ENCODE peak calls at places on chromosomes 6 and 20, in ten cellular contexts. X is bronchial epithelial cell; P is progenitor cell of endocrine pancreas; E is PC-3; G is MCF 10A; D is neural crest cell; Z is GM23338; A is GM12865; R is A549; U is activated CD8-positive, alpha-beta T cell treated with anti-CD3 and anti-CD28 coated beads for 36 hours. M is an unnamed sample.

GRCh38 chr20:43397147-43397546 is 60.5 kb upstream of the SRSF6 start:
- DNase-seq in G (no peak), E (no peak), P (no peak), Z (no peak), A (no peak), U (no peak), R (no peak), D (no peak), X (no peak), M (no peak)

GRCh38 chr6:80196914-80197313 is 90.4 kb downstream of the BCKDHB start:
- DNase-seq in A (no peak), U (no peak), G (no peak), R (no peak), E (no peak), Z (no peak), D (no peak), P (no peak), X (no peak), M (no peak)

GRCh38 chr6:53437557-53438202 is 88.9 kb upstream of the ELOVL5 start:
- DNase-seq in R (peak), U (peak), A (peak), Z (peak), D (peak), P (no peak), E (peak), G (peak), X (peak), M (no peak)

GRCh38 chr20:33649201-33649631 is 12.9 kb upstream of the C20orf144 start:
- DNase-seq in D (no peak), G (no peak), Z (no peak), R (no peak), X (no peak), E (no peak), U (no peak), P (no peak), A (no peak), M (no peak)

GRCh38 chr20:24236204-24236603 is 233.2 kb upstream of the SYNDIG1 start:
- DNase-seq in Z (no peak), R (no peak), A (no peak), E (no peak), U (no peak), P (no peak), D (no peak), G (no peak), X (no peak), M (no peak)

GRCh38 chr20:21511485-21511849 is 2.4 kb downstream of the NKX2-2 start:
- DNase-seq in U (no peak), G (no peak), X (no peak), Z (peak), R (no peak), E (no peak), P (no peak), D (no peak), A (no peak), M (no peak)

GRCh38 chr6:70894001-70894400 is 62.9 kb downstream of the B3GAT2 start:
- DNase-seq in A (no peak), U (no peak), X (no peak), P (no peak), E (no peak), Z (no peak), R (no peak), G (no peak), D (no peak), M (no peak)

GRCh38 chr6:13420269-13420668 is 67.1 kb downstream of the GFOD1 start:
- DNase-seq in X (no peak), P (no peak), A (no peak), E (no peak), U (no peak), D (no peak), Z (no peak), R (no peak), G (no peak), M (no peak)

GRCh38 chr6:94862116-94862515 is 715.2 kb upstream of the MANEA start:
- DNase-seq in P (no peak), E (peak), D (no peak), R (no peak), G (no peak), X (peak), A (no peak), U (no peak), Z (no peak), M (no peak)

GRCh38 chr20:53547664-53548239 is 45.9 kb downstream of the ZNF217 start:
- DNase-seq in G (peak), X (peak), D (peak), R (peak), P (peak), E (peak), A (peak), Z (peak), U (peak), M (no peak)

GRCh38 chr6:90087103-90087833 is 193.0 kb downstream of the GJA10 start:
- DNase-seq in U (no peak), X (peak), D (no peak), Z (no peak), A (no peak), R (no peak), P (no peak), G (peak), E (peak), M (no peak)

GRCh38 chr6:5457983-5458683 is 196.8 kb downstream of the FARS2 start:
- DNase-seq in G (peak), A (no peak), X (peak), R (no peak), E (peak), Z (no peak), D (no peak), U (no peak), P (no peak), M (no peak)

GRCh38 chr20:707711-708110 is 32.1 kb upstream of the SCRT2 start:
- DNase-seq in R (no peak), A (no peak), D (no peak), P (no peak), Z (no peak), X (no peak), G (no peak), U (no peak), E (no peak), M (no peak)

GRCh38 chr20:53598140-53599038 is 4.8 kb upstream of the ZNF217 start:
- DNase-seq in G (no peak), Z (no peak), D (no peak), X (peak), P (no peak), R (no peak), U (peak), A (peak), E (no peak), M (no peak)

GRCh38 chr6:113645576-113645970 is 211.6 kb upstream of the MARCKS start:
- DNase-seq in G (peak), R (no peak), A (peak), D (no peak), X (peak), P (no peak), E (peak), U (no peak), Z (no peak), M (no peak)

GRCh38 chr6:157107571-157107914 is 215.8 kb downstream of the TMEM242 start:
- DNase-seq in D (no peak), A (no peak), P (no peak), E (no peak), G (no peak), X (no peak), Z (no peak), U (no peak), R (no peak), M (no peak)

GRCh38 chr6:10740061-10740460 is 7.5 kb upstream of the TMEM14B start:
- DNase-seq in U (no peak), D (no peak), E (no peak), Z (no peak), G (no peak), A (no peak), R (no peak), X (no peak), P (no peak), M (no peak)

GRCh38 chr6:164414695-164415094 is 894.7 kb downstream of the C6orf118 start:
- DNase-seq in P (no peak), X (no peak), D (no peak), A (no peak), R (no peak), E (no peak), G (no peak), U (no peak), Z (no peak), M (no peak)

GRCh38 chr6:164412566-164412965 is 896.8 kb downstream of the C6orf118 start:
- DNase-seq in U (no peak), X (no peak), A (no peak), R (no peak), D (no peak), E (no peak), Z (no peak), P (no peak), G (no peak), M (no peak)

GRCh38 chr6:164419099-164419498 is 890.3 kb downstream of the C6orf118 start:
- DNase-seq in X (no peak), G (no peak), Z (no peak), D (no peak), R (no peak), E (peak), A (no peak), U (no peak), P (no peak), M (no peak)

GRCh38 chr6:164415832-164416563 is 893.4 kb downstream of the C6orf118 start:
- DNase-seq in G (no peak), P (no peak), E (no peak), Z (no peak), U (no peak), A (no peak), X (no peak), R (no peak), D (no peak), M (no peak)

DNA sequence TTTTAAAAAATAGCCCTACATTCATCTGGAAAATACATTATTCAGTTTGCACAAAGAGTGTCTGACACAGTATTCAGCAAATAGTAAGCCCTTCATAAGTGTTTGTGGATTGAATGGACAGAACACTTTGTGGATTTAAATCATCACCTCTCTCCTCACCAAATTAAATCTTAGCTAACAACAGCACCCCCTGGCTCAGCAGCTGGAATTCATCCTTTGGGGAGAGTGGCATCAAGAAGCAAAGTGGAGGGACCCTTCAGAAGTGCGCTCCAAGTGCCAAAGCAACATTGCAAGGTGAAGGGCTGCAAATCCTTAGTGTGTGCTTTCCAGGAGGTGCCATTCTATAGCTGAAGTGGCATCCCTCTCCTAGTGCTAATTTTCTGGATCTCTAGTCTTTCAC is 891.9 kb downstream of the C6orf118 start:
- DNase-seq in R (no peak), X (no peak), Z (peak), U (no peak), G (no peak), P (no peak), E (no peak), A (no peak), D (no peak), M (no peak)
- TF ChIP-seq CTCF in R (no peak), X (no peak), Z (peak), U (no peak), G (no peak), P (no peak), E (no peak), A (no peak), D (no peak), M (peak)

DNA sequence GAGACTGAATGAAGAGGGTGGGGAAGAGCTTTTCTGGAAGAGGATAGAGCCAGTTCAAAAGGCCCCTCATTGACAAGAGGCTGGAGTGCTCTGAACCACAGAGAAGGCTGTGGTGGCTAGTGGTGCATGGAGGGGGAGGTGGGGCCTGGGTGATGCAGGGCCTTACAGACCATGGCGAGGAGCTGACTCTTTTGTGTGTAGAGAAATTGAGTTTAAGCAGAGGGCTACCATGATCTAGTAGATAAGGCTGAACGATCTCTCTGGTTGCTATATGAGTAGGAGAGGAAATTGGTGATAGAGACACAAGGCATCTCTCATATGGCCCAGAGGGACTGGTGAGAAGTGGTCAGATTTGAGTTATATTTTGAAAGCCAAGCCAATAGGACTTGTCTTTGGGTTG is 137.6 kb downstream of the UST start:
- DNase-seq in X (no peak), D (no peak), U (no peak), Z (no peak), P (no peak), E (no peak), A (peak), G (no peak), R (no peak), M (no peak)
- TF ChIP-seq CTCF in X (no peak), D (no peak), U (no peak), Z (no peak), P (no peak), E (no peak), A (no peak), G (no peak), R (no peak), M (no peak)

GRCh38 chr20:4567172-4567571 is 154.5 kb upstream of the PRND start:
- DNase-seq in Z (no peak), D (no peak), G (no peak), X (no peak), R (no peak), A (no peak), E (no peak), U (no peak), P (no peak), M (no peak)

GRCh38 chr20:4571759-4572531 is 149.8 kb upstream of the PRND start:
- DNase-seq in U (no peak), A (no peak), Z (no peak), X (no peak), P (no peak), G (no peak), D (no peak), R (no peak), E (peak), M (no peak)

GRCh38 chr20:4568560-4568959 is 153.1 kb upstream of the PRND start:
- DNase-seq in X (no peak), D (no peak), Z (no peak), A (no peak), P (no peak), G (no peak), R (no peak), E (no peak), U (no peak), M (no peak)

GRCh38 chr20:4569882-4570281 is 151.8 kb upstream of the PRND start:
- DNase-seq in U (no peak), G (no peak), A (no peak), Z (no peak), X (no peak), E (no peak), D (no peak), R (no peak), P (no peak), M (no peak)

GRCh38 chr20:4569092-4569491 is 152.6 kb upstream of the PRND start:
- DNase-seq in U (peak), X (no peak), Z (peak), E (no peak), G (no peak), D (no peak), R (no peak), P (no peak), A (no peak), M (no peak)
- TF ChIP-seq CTCF in U (peak), X (peak), Z (peak), E (peak), G (no peak), D (peak), R (no peak), P (peak), A (peak), M (peak)

GRCh38 chr6:140779991-140780596 is 1352.6 kb upstream of the GJE1 start:
- DNase-seq in X (peak), Z (no peak), U (no peak), D (no peak), P (no peak), E (peak), G (peak), A (no peak), R (no peak), M (no peak)
- TF ChIP-seq CTCF in X (no peak), Z (no peak), U (no peak), D (no peak), P (no peak), E (no peak), G (no peak), A (no peak), R (no peak), M (no peak)

DNA sequence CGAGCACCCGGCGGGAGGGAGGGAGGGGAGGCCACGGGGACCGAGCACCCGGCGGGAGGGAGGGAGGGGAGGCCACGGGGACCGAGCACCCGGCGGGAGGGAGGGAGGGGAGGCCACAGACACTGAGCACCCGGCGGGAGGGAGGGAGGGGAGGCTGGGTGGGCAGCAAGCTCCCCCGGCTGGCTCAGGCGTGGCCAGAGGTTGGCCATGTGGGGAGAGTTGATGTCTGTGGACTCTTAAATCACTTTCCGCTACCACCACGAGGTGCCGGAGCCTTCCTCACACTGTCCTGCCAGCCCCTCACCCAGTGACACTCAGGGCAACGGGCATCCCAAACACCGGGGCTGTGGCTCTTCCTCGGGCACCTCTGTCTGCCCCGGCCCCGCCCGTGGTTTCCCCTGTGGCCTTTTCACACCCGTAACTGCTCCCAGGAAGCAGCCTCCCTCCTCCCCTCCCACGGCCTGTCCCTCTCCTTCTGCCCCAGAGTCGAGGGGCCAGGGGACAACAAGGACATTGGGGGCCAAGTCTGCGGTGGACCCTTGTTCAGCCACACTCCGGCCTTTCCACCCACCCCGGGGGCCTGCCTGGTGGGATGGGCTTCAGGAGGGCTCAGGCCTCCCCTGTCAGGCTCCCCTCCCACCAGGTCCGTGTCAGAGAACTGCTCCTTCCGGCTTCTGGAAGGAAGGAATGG is 54.4 kb upstream of the CHRNA4 start:
- DNase-seq in U (no peak), E (no peak), P (no peak), A (no peak), R (no peak), G (no peak), D (no peak), X (no peak), Z (no peak), M (no peak)
- TF ChIP-seq CTCF in U (no peak), E (no peak), P (no peak), A (no peak), R (no peak), G (no peak), D (no peak), X (no peak), Z (no peak), M (no peak)

DNA sequence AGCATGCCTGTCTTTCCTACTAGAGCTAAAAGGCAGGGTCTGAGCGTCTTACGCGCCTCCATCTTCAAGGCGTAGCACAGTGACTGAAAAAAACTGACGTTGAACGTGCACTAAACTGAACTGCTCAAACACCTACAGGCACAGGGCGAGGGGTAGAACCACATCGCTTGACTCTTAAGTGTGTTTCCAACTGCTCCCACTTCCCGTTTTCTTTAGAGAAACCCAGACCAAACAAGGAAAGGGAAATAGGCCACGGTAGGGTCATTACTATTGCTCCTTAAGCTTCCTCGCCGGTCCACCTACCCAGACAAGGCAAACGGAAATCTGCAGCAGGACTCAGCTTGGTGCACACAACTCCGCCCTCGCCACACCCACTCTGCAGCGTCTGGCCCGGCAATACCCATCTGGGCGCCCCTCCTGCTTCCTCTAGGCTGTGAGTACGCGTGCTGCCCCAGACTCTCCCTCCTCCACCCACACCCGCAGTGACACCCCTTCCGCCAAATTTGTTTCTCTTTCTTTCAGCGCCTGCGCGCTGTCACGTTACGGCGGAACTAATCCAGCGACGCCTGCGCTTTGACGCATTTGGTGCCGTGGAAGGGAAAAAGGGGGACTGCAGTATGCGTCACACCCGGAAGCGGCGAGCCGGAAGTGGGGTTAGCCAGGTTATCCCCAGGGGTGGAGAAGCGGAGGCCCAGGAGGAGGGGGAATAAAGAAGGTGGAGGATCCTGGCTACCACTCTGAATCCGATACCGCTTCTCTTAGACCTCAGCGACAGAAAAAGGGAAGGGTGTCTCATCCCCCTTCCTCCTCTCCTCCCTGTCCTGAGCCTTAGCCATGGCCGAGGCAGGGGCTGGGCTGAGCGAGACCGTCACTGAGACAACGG is at the start of gene PPP1R11:
- DNase-seq in U (peak), P (peak), A (peak), Z (peak), R (peak), E (peak), G (peak), D (peak), X (peak), M (peak)
- TF ChIP-seq CTCF in U (no peak), P (no peak), A (no peak), Z (no peak), R (no peak), E (no peak), G (no peak), D (no peak), X (no peak), M (peak)

DNA sequence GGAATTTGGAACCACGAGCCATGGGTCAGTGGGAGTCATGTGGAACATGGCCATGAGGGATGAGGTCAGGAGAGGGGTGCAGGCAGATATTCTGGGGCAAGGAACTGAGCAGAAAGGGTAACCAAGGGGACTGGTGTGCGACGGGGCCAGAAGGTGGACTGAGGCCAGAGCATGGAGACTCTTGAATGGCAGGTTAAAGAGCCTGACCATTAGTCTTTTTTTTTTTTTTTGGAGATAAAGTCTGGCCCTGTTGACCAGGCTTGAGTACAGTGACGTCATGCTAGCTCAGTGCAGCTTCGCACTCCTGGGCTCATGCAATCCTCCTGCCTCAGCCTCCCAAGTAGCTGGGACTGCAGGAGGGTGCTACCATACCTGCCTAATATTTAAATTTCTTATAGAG is 64.0 kb downstream of the RREB1 start:
- DNase-seq in G (no peak), A (no peak), U (no peak), R (no peak), X (no peak), Z (no peak), P (no peak), D (no peak), E (no peak), M (no peak)
- TF ChIP-seq CTCF in G (no peak), A (no peak), U (no peak), R (no peak), X (no peak), Z (no peak), P (no peak), D (no peak), E (no peak), M (no peak)

DNA sequence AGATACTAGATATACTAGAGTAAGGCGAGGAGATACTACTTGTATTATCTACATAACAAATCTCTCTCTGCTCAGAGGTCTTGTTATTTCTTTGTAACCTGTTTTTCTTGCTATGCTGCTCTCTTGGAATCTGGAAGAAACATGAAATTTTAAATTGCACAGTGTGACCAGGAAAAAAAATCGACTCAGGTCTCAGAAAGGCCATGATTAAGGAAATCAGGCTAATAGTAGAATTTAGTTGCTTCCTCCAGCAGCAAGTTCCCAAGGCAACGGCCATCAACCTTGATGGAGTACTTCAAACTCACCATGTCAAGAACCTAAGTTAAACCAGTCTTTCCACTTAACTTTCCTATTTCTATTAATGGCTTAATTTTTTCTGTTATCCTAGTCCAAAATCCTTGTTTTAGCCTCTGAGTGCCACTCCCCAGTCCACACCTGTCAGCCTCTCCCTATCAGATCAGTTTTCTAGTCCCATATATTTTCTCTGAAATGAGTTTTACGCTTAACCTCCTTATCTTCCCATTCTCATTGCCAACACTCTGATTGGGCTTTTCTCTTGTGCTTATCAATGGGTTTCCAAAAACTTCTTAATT is 87.7 kb upstream of the BEND3 start:
- DNase-seq in E (peak), R (no peak), X (no peak), G (no peak), Z (no peak), A (no peak), D (no peak), U (no peak), P (no peak), M (no peak)
- TF ChIP-seq CTCF in E (no peak), R (no peak), X (no peak), G (no peak), Z (no peak), A (no peak), D (no peak), U (no peak), P (no peak), M (no peak)